ENCODE peak calls at places on chromosome 7, in ten cellular contexts. One of them, this sample, is unnamed.

GRCh38 chr7:126177779-126178178 is 1075.0 kb downstream of the GRM8 start:
- DNase-seq in mucosa of descending colon: no peak
- DNase-seq in iPS-NIHi11: no peak
- DNase-seq in RWPE1: no peak
- DNase-seq in Right ventricle myocardium superior: no peak
- DNase-seq in NT2/D1: no peak
- DNase-seq in activated T-helper 2 cell treated with anti-CD3 and anti-CD28 coated beads, Interferon-gamma antibody, Interleukin-2, Interleukin-4, amounts not matched to agents 10 μg/mL and 5 μg/mL and 100 μg/mL, durations not matched to agents 14 hours and 24 hours and 36 hours: no peak
- DNase-seq in astrocyte: no peak
- DNase-seq in epithelial cell of proximal tubule: no peak
- DNase-seq in mucosa of gallbladder: no peak
- DNase-seq in this sample: no peak

GRCh38 chr7:127598318-127598717 is 4.8 kb downstream of the FSCN3 start:
- DNase-seq in RWPE1: no peak
- DNase-seq in epithelial cell of proximal tubule: no peak
- DNase-seq in mucosa of descending colon: no peak
- DNase-seq in mucosa of gallbladder: no peak
- DNase-seq in NT2/D1: no peak
- DNase-seq in iPS-NIHi11: peak
- DNase-seq in astrocyte: no peak
- DNase-seq in activated T-helper 2 cell treated with anti-CD3 and anti-CD28 coated beads, Interferon-gamma antibody, Interleukin-2, Interleukin-4, amounts not matched to agents 10 μg/mL and 5 μg/mL and 100 μg/mL, durations not matched to agents 14 hours and 24 hours and 36 hours: no peak
- DNase-seq in Right ventricle myocardium superior: no peak
- DNase-seq in this sample: peak

GRCh38 chr7:40282858-40283257 is 148.1 kb downstream of the SUGCT start:
- DNase-seq in astrocyte: no peak
- DNase-seq in iPS-NIHi11: no peak
- DNase-seq in mucosa of gallbladder: no peak
- DNase-seq in RWPE1: no peak
- DNase-seq in Right ventricle myocardium superior: no peak
- DNase-seq in activated T-helper 2 cell treated with anti-CD3 and anti-CD28 coated beads, Interferon-gamma antibody, Interleukin-2, Interleukin-4, amounts not matched to agents 10 μg/mL and 5 μg/mL and 100 μg/mL, durations not matched to agents 14 hours and 24 hours and 36 hours: no peak
- DNase-seq in epithelial cell of proximal tubule: no peak
- DNase-seq in mucosa of descending colon: no peak
- DNase-seq in NT2/D1: no peak
- DNase-seq in this sample: no peak

GRCh38 chr7:159091480-159092475 is 52.9 kb downstream of the VIPR2 start:
- DNase-seq in Right ventricle myocardium superior: peak
- DNase-seq in activated T-helper 2 cell treated with anti-CD3 and anti-CD28 coated beads, Interferon-gamma antibody, Interleukin-2, Interleukin-4, amounts not matched to agents 10 μg/mL and 5 μg/mL and 100 μg/mL, durations not matched to agents 14 hours and 24 hours and 36 hours: no peak
- DNase-seq in astrocyte: no peak
- DNase-seq in mucosa of gallbladder: no peak
- DNase-seq in NT2/D1: no peak
- DNase-seq in RWPE1: no peak
- DNase-seq in iPS-NIHi11: no peak
- DNase-seq in epithelial cell of proximal tubule: no peak
- DNase-seq in mucosa of descending colon: no peak
- DNase-seq in this sample: no peak

GRCh38 chr7:142549007-142549406 is 200.3 kb upstream of the PRSS1 start:
- DNase-seq in mucosa of gallbladder: no peak
- DNase-seq in mucosa of descending colon: no peak
- DNase-seq in iPS-NIHi11: no peak
- DNase-seq in Right ventricle myocardium superior: no peak
- DNase-seq in NT2/D1: no peak
- DNase-seq in epithelial cell of proximal tubule: no peak
- DNase-seq in activated T-helper 2 cell treated with anti-CD3 and anti-CD28 coated beads, Interferon-gamma antibody, Interleukin-2, Interleukin-4, amounts not matched to agents 10 μg/mL and 5 μg/mL and 100 μg/mL, durations not matched to agents 14 hours and 24 hours and 36 hours: no peak
- DNase-seq in RWPE1: no peak
- DNase-seq in astrocyte: peak
- DNase-seq in this sample: no peak

GRCh38 chr7:74401137-74401859 is 52.4 kb upstream of the GTF2IRD1 start:
- DNase-seq in RWPE1: peak
- DNase-seq in mucosa of gallbladder: peak
- DNase-seq in NT2/D1: peak
- DNase-seq in astrocyte: no peak
- DNase-seq in iPS-NIHi11: peak
- DNase-seq in Right ventricle myocardium superior: peak
- DNase-seq in activated T-helper 2 cell treated with anti-CD3 and anti-CD28 coated beads, Interferon-gamma antibody, Interleukin-2, Interleukin-4, amounts not matched to agents 10 μg/mL and 5 μg/mL and 100 μg/mL, durations not matched to agents 14 hours and 24 hours and 36 hours: peak
- DNase-seq in epithelial cell of proximal tubule: no peak
- DNase-seq in mucosa of descending colon: peak
- DNase-seq in this sample: peak

GRCh38 chr7:154553711-154554265 is 449.1 kb downstream of the PAXIP1 start:
- DNase-seq in Right ventricle myocardium superior: no peak
- DNase-seq in mucosa of descending colon: no peak
- DNase-seq in NT2/D1: no peak
- DNase-seq in epithelial cell of proximal tubule: no peak
- DNase-seq in activated T-helper 2 cell treated with anti-CD3 and anti-CD28 coated beads, Interferon-gamma antibody, Interleukin-2, Interleukin-4, amounts not matched to agents 10 μg/mL and 5 μg/mL and 100 μg/mL, durations not matched to agents 14 hours and 24 hours and 36 hours: no peak
- DNase-seq in astrocyte: no peak
- DNase-seq in iPS-NIHi11: no peak
- DNase-seq in RWPE1: no peak
- DNase-seq in mucosa of gallbladder: no peak
- DNase-seq in this sample: no peak

GRCh38 chr7:19112290-19113000 is 5.0 kb downstream of the TWIST1 start:
- DNase-seq in Right ventricle myocardium superior: no peak
- DNase-seq in mucosa of descending colon: no peak
- DNase-seq in activated T-helper 2 cell treated with anti-CD3 and anti-CD28 coated beads, Interferon-gamma antibody, Interleukin-2, Interleukin-4, amounts not matched to agents 10 μg/mL and 5 μg/mL and 100 μg/mL, durations not matched to agents 14 hours and 24 hours and 36 hours: no peak
- DNase-seq in RWPE1: no peak
- DNase-seq in astrocyte: peak
- DNase-seq in NT2/D1: no peak
- DNase-seq in mucosa of gallbladder: no peak
- DNase-seq in epithelial cell of proximal tubule: no peak
- DNase-seq in iPS-NIHi11: no peak
- DNase-seq in this sample: peak

GRCh38 chr7:94133460-94133859 is 129.3 kb upstream of the BET1 start:
- DNase-seq in activated T-helper 2 cell treated with anti-CD3 and anti-CD28 coated beads, Interferon-gamma antibody, Interleukin-2, Interleukin-4, amounts not matched to agents 10 μg/mL and 5 μg/mL and 100 μg/mL, durations not matched to agents 14 hours and 24 hours and 36 hours: no peak
- DNase-seq in NT2/D1: peak
- DNase-seq in epithelial cell of proximal tubule: peak
- DNase-seq in astrocyte: peak
- DNase-seq in iPS-NIHi11: no peak
- DNase-seq in mucosa of descending colon: no peak
- DNase-seq in RWPE1: no peak
- DNase-seq in mucosa of gallbladder: no peak
- DNase-seq in Right ventricle myocardium superior: no peak
- DNase-seq in this sample: no peak

GRCh38 chr7:117705630-117706029 is 167.6 kb downstream of the CTTNBP2 start:
- DNase-seq in epithelial cell of proximal tubule: no peak
- DNase-seq in astrocyte: no peak
- DNase-seq in NT2/D1: no peak
- DNase-seq in activated T-helper 2 cell treated with anti-CD3 and anti-CD28 coated beads, Interferon-gamma antibody, Interleukin-2, Interleukin-4, amounts not matched to agents 10 μg/mL and 5 μg/mL and 100 μg/mL, durations not matched to agents 14 hours and 24 hours and 36 hours: no peak
- DNase-seq in mucosa of descending colon: no peak
- DNase-seq in Right ventricle myocardium superior: no peak
- DNase-seq in iPS-NIHi11: no peak
- DNase-seq in mucosa of gallbladder: no peak
- DNase-seq in RWPE1: no peak
- DNase-seq in this sample: no peak

GRCh38 chr7:127393370-127394058 is 1.0 kb upstream of the ZNF800 start:
- DNase-seq in iPS-NIHi11: no peak
- DNase-seq in activated T-helper 2 cell treated with anti-CD3 and anti-CD28 coated beads, Interferon-gamma antibody, Interleukin-2, Interleukin-4, amounts not matched to agents 10 μg/mL and 5 μg/mL and 100 μg/mL, durations not matched to agents 14 hours and 24 hours and 36 hours: no peak
- DNase-seq in NT2/D1: peak
- DNase-seq in mucosa of descending colon: peak
- DNase-seq in astrocyte: peak
- DNase-seq in epithelial cell of proximal tubule: no peak
- DNase-seq in Right ventricle myocardium superior: peak
- DNase-seq in RWPE1: no peak
- DNase-seq in mucosa of gallbladder: no peak
- DNase-seq in this sample: no peak

GRCh38 chr7:74475243-74475986 is 21.7 kb downstream of the GTF2IRD1 start:
- DNase-seq in mucosa of descending colon: peak
- DNase-seq in Right ventricle myocardium superior: no peak
- DNase-seq in mucosa of gallbladder: no peak
- DNase-seq in iPS-NIHi11: no peak
- DNase-seq in epithelial cell of proximal tubule: no peak
- DNase-seq in activated T-helper 2 cell treated with anti-CD3 and anti-CD28 coated beads, Interferon-gamma antibody, Interleukin-2, Interleukin-4, amounts not matched to agents 10 μg/mL and 5 μg/mL and 100 μg/mL, durations not matched to agents 14 hours and 24 hours and 36 hours: no peak
- DNase-seq in RWPE1: peak
- DNase-seq in astrocyte: no peak
- DNase-seq in NT2/D1: no peak
- DNase-seq in this sample: no peak

GRCh38 chr7:3957735-3958491 is 656.9 kb downstream of the SDK1 start:
- DNase-seq in astrocyte: no peak
- DNase-seq in NT2/D1: no peak
- DNase-seq in iPS-NIHi11: no peak
- DNase-seq in mucosa of descending colon: no peak
- DNase-seq in Right ventricle myocardium superior: no peak
- DNase-seq in mucosa of gallbladder: no peak
- DNase-seq in activated T-helper 2 cell treated with anti-CD3 and anti-CD28 coated beads, Interferon-gamma antibody, Interleukin-2, Interleukin-4, amounts not matched to agents 10 μg/mL and 5 μg/mL and 100 μg/mL, durations not matched to agents 14 hours and 24 hours and 36 hours: no peak
- DNase-seq in RWPE1: no peak
- DNase-seq in epithelial cell of proximal tubule: no peak
- DNase-seq in this sample: no peak

GRCh38 chr7:577971-578370 is 58.3 kb upstream of the PDGFA start:
- DNase-seq in RWPE1: no peak
- DNase-seq in astrocyte: no peak
- DNase-seq in Right ventricle myocardium superior: no peak
- DNase-seq in iPS-NIHi11: no peak
- DNase-seq in mucosa of descending colon: no peak
- DNase-seq in activated T-helper 2 cell treated with anti-CD3 and anti-CD28 coated beads, Interferon-gamma antibody, Interleukin-2, Interleukin-4, amounts not matched to agents 10 μg/mL and 5 μg/mL and 100 μg/mL, durations not matched to agents 14 hours and 24 hours and 36 hours: no peak
- DNase-seq in epithelial cell of proximal tubule: no peak
- DNase-seq in NT2/D1: no peak
- DNase-seq in mucosa of gallbladder: no peak
- DNase-seq in this sample: no peak

GRCh38 chr7:139426258-139427028 is 57.0 kb downstream of the KLRG2 start:
- DNase-seq in RWPE1: no peak
- DNase-seq in mucosa of descending colon: no peak
- DNase-seq in epithelial cell of proximal tubule: no peak
- DNase-seq in iPS-NIHi11: no peak
- DNase-seq in mucosa of gallbladder: no peak
- DNase-seq in astrocyte: no peak
- DNase-seq in Right ventricle myocardium superior: no peak
- DNase-seq in activated T-helper 2 cell treated with anti-CD3 and anti-CD28 coated beads, Interferon-gamma antibody, Interleukin-2, Interleukin-4, amounts not matched to agents 10 μg/mL and 5 μg/mL and 100 μg/mL, durations not matched to agents 14 hours and 24 hours and 36 hours: no peak
- DNase-seq in NT2/D1: no peak
- DNase-seq in this sample: no peak

GRCh38 chr7:13166801-13167200 is 479.4 kb downstream of the ARL4A start:
- DNase-seq in Right ventricle myocardium superior: no peak
- DNase-seq in activated T-helper 2 cell treated with anti-CD3 and anti-CD28 coated beads, Interferon-gamma antibody, Interleukin-2, Interleukin-4, amounts not matched to agents 10 μg/mL and 5 μg/mL and 100 μg/mL, durations not matched to agents 14 hours and 24 hours and 36 hours: no peak
- DNase-seq in epithelial cell of proximal tubule: no peak
- DNase-seq in mucosa of descending colon: no peak
- DNase-seq in astrocyte: no peak
- DNase-seq in NT2/D1: no peak
- DNase-seq in RWPE1: no peak
- DNase-seq in iPS-NIHi11: no peak
- DNase-seq in mucosa of gallbladder: no peak
- DNase-seq in this sample: no peak

GRCh38 chr7:64947252-64948000 is 43.4 kb downstream of the ZNF117 start:
- DNase-seq in activated T-helper 2 cell treated with anti-CD3 and anti-CD28 coated beads, Interferon-gamma antibody, Interleukin-2, Interleukin-4, amounts not matched to agents 10 μg/mL and 5 μg/mL and 100 μg/mL, durations not matched to agents 14 hours and 24 hours and 36 hours: no peak
- DNase-seq in mucosa of gallbladder: no peak
- DNase-seq in RWPE1: no peak
- DNase-seq in astrocyte: no peak
- DNase-seq in epithelial cell of proximal tubule: no peak
- DNase-seq in NT2/D1: no peak
- DNase-seq in mucosa of descending colon: no peak
- DNase-seq in iPS-NIHi11: peak
- DNase-seq in Right ventricle myocardium superior: no peak
- DNase-seq in this sample: no peak

GRCh38 chr7:39248693-39249090 is 271.0 kb downstream of the POU6F2 start:
- DNase-seq in mucosa of gallbladder: no peak
- DNase-seq in RWPE1: no peak
- DNase-seq in epithelial cell of proximal tubule: no peak
- DNase-seq in mucosa of descending colon: no peak
- DNase-seq in Right ventricle myocardium superior: no peak
- DNase-seq in activated T-helper 2 cell treated with anti-CD3 and anti-CD28 coated beads, Interferon-gamma antibody, Interleukin-2, Interleukin-4, amounts not matched to agents 10 μg/mL and 5 μg/mL and 100 μg/mL, durations not matched to agents 14 hours and 24 hours and 36 hours: no peak
- DNase-seq in iPS-NIHi11: no peak
- DNase-seq in NT2/D1: no peak
- DNase-seq in astrocyte: no peak
- DNase-seq in this sample: no peak

GRCh38 chr7:2613926-2614613 is 17.7 kb upstream of the TTYH3 start:
- DNase-seq in RWPE1: no peak
- DNase-seq in NT2/D1: no peak
- DNase-seq in epithelial cell of proximal tubule: no peak
- DNase-seq in activated T-helper 2 cell treated with anti-CD3 and anti-CD28 coated beads, Interferon-gamma antibody, Interleukin-2, Interleukin-4, amounts not matched to agents 10 μg/mL and 5 μg/mL and 100 μg/mL, durations not matched to agents 14 hours and 24 hours and 36 hours: no peak
- DNase-seq in mucosa of gallbladder: peak
- DNase-seq in mucosa of descending colon: no peak
- DNase-seq in Right ventricle myocardium superior: peak
- DNase-seq in astrocyte: no peak
- DNase-seq in iPS-NIHi11: no peak
- DNase-seq in this sample: no peak

GRCh38 chr7:151340794-151341356 is 737 bp upstream of the NUB1 start:
- DNase-seq in epithelial cell of proximal tubule: no peak
- DNase-seq in Right ventricle myocardium superior: no peak
- DNase-seq in astrocyte: no peak
- DNase-seq in iPS-NIHi11: no peak
- DNase-seq in RWPE1: peak
- DNase-seq in mucosa of descending colon: no peak
- DNase-seq in NT2/D1: no peak
- DNase-seq in activated T-helper 2 cell treated with anti-CD3 and anti-CD28 coated beads, Interferon-gamma antibody, Interleukin-2, Interleukin-4, amounts not matched to agents 10 μg/mL and 5 μg/mL and 100 μg/mL, durations not matched to agents 14 hours and 24 hours and 36 hours: no peak
- DNase-seq in mucosa of gallbladder: no peak
- DNase-seq in this sample: no peak

GRCh38 chr7:16268821-16269768 is 152.2 kb downstream of the CRPPA start:
- DNase-seq in activated T-helper 2 cell treated with anti-CD3 and anti-CD28 coated beads, Interferon-gamma antibody, Interleukin-2, Interleukin-4, amounts not matched to agents 10 μg/mL and 5 μg/mL and 100 μg/mL, durations not matched to agents 14 hours and 24 hours and 36 hours: no peak
- DNase-seq in astrocyte: peak
- DNase-seq in RWPE1: peak
- DNase-seq in epithelial cell of proximal tubule: no peak
- DNase-seq in NT2/D1: no peak
- DNase-seq in mucosa of descending colon: no peak
- DNase-seq in Right ventricle myocardium superior: no peak
- DNase-seq in mucosa of gallbladder: no peak
- DNase-seq in iPS-NIHi11: no peak
- DNase-seq in this sample: peak

GRCh38 chr7:80722596-80723141 is 84.2 kb downstream of the CD36 start:
- DNase-seq in mucosa of gallbladder: peak
- DNase-seq in NT2/D1: no peak
- DNase-seq in iPS-NIHi11: peak
- DNase-seq in astrocyte: peak
- DNase-seq in Right ventricle myocardium superior: peak
- DNase-seq in activated T-helper 2 cell treated with anti-CD3 and anti-CD28 coated beads, Interferon-gamma antibody, Interleukin-2, Interleukin-4, amounts not matched to agents 10 μg/mL and 5 μg/mL and 100 μg/mL, durations not matched to agents 14 hours and 24 hours and 36 hours: no peak
- DNase-seq in mucosa of descending colon: no peak
- DNase-seq in epithelial cell of proximal tubule: peak
- DNase-seq in RWPE1: peak
- DNase-seq in this sample: peak

GRCh38 chr7:98869374-98870070 is at the start of gene TMEM130:
- DNase-seq in epithelial cell of proximal tubule: no peak
- DNase-seq in astrocyte: no peak
- DNase-seq in mucosa of gallbladder: no peak
- DNase-seq in iPS-NIHi11: peak
- DNase-seq in NT2/D1: no peak
- DNase-seq in mucosa of descending colon: no peak
- DNase-seq in activated T-helper 2 cell treated with anti-CD3 and anti-CD28 coated beads, Interferon-gamma antibody, Interleukin-2, Interleukin-4, amounts not matched to agents 10 μg/mL and 5 μg/mL and 100 μg/mL, durations not matched to agents 14 hours and 24 hours and 36 hours: no peak
- DNase-seq in Right ventricle myocardium superior: no peak
- DNase-seq in RWPE1: no peak
- DNase-seq in this sample: no peak

GRCh38 chr7:140478361-140479061 is 794 bp downstream of the MKRN1 start:
- DNase-seq in activated T-helper 2 cell treated with anti-CD3 and anti-CD28 coated beads, Interferon-gamma antibody, Interleukin-2, Interleukin-4, amounts not matched to agents 10 μg/mL and 5 μg/mL and 100 μg/mL, durations not matched to agents 14 hours and 24 hours and 36 hours: peak
- DNase-seq in RWPE1: peak
- DNase-seq in mucosa of descending colon: peak
- DNase-seq in astrocyte: peak
- DNase-seq in epithelial cell of proximal tubule: no peak
- DNase-seq in mucosa of gallbladder: peak
- DNase-seq in iPS-NIHi11: peak
- DNase-seq in NT2/D1: no peak
- DNase-seq in Right ventricle myocardium superior: peak
- DNase-seq in this sample: peak

GRCh38 chr7:150951521-150951920 is 26.6 kb downstream of the KCNH2 start:
- DNase-seq in RWPE1: no peak
- DNase-seq in activated T-helper 2 cell treated with anti-CD3 and anti-CD28 coated beads, Interferon-gamma antibody, Interleukin-2, Interleukin-4, amounts not matched to agents 10 μg/mL and 5 μg/mL and 100 μg/mL, durations not matched to agents 14 hours and 24 hours and 36 hours: no peak
- DNase-seq in Right ventricle myocardium superior: peak
- DNase-seq in mucosa of gallbladder: no peak
- DNase-seq in iPS-NIHi11: no peak
- DNase-seq in epithelial cell of proximal tubule: no peak
- DNase-seq in mucosa of descending colon: no peak
- DNase-seq in NT2/D1: no peak
- DNase-seq in astrocyte: no peak
- DNase-seq in this sample: no peak

GRCh38 chr7:22640269-22640668 is 86.7 kb upstream of the IL6 start:
- DNase-seq in NT2/D1: no peak
- DNase-seq in iPS-NIHi11: no peak
- DNase-seq in mucosa of descending colon: no peak
- DNase-seq in mucosa of gallbladder: no peak
- DNase-seq in RWPE1: no peak
- DNase-seq in astrocyte: no peak
- DNase-seq in Right ventricle myocardium superior: no peak
- DNase-seq in activated T-helper 2 cell treated with anti-CD3 and anti-CD28 coated beads, Interferon-gamma antibody, Interleukin-2, Interleukin-4, amounts not matched to agents 10 μg/mL and 5 μg/mL and 100 μg/mL, durations not matched to agents 14 hours and 24 hours and 36 hours: peak
- DNase-seq in epithelial cell of proximal tubule: no peak
- DNase-seq in this sample: no peak

GRCh38 chr7:32163141-32163806 is 93.1 kb upstream of the PDE1C start:
- DNase-seq in astrocyte: peak
- DNase-seq in epithelial cell of proximal tubule: peak
- DNase-seq in RWPE1: peak
- DNase-seq in NT2/D1: no peak
- DNase-seq in mucosa of gallbladder: peak
- DNase-seq in iPS-NIHi11: no peak
- DNase-seq in mucosa of descending colon: peak
- DNase-seq in activated T-helper 2 cell treated with anti-CD3 and anti-CD28 coated beads, Interferon-gamma antibody, Interleukin-2, Interleukin-4, amounts not matched to agents 10 μg/mL and 5 μg/mL and 100 μg/mL, durations not matched to agents 14 hours and 24 hours and 36 hours: no peak
- DNase-seq in Right ventricle myocardium superior: peak
- DNase-seq in this sample: peak

GRCh38 chr7:134593530-134594392 is 44.9 kb downstream of the AKR1B15 start:
- DNase-seq in epithelial cell of proximal tubule: peak
- DNase-seq in RWPE1: no peak
- DNase-seq in mucosa of descending colon: peak
- DNase-seq in astrocyte: peak
- DNase-seq in NT2/D1: peak
- DNase-seq in Right ventricle myocardium superior: peak
- DNase-seq in mucosa of gallbladder: peak
- DNase-seq in activated T-helper 2 cell treated with anti-CD3 and anti-CD28 coated beads, Interferon-gamma antibody, Interleukin-2, Interleukin-4, amounts not matched to agents 10 μg/mL and 5 μg/mL and 100 μg/mL, durations not matched to agents 14 hours and 24 hours and 36 hours: no peak
- DNase-seq in iPS-NIHi11: no peak
- DNase-seq in this sample: peak

This sample was measured in HFFc6.